ENCODE peak calls at places on chromosome 1, in ten cellular contexts. P is hypothalamus; S is uterus; V is dermis blood vessel endothelial cell; L is NCI-H510A treated with DMSO at 0.1 percent for 48 hours; I is stimulated activated CD8-positive, alpha-beta memory T cell treated with anti-CD3 and anti-CD28 coated beads, Interleukin-4, amount 100 ng/mL, for 1 hour; F is EL; Y is stimulated activated CD4-positive, alpha-beta T cell treated with anti-CD3 and anti-CD28 coated beads, Interleukin-12 subunit alpha, Interleukin-12 subunit beta, amount 100 ng/mL, for 48 hours; M is effector CD8-positive, alpha-beta T cell; C is foreskin keratinocyte. K is an unnamed sample.

GRCh38 chr1:198676253-198676652 is 37.4 kb downstream of the PTPRC start:
- DNase-seq in P (no peak), I (no peak), L (no peak), F (no peak), S (no peak), V (peak; percentile 3), M (no peak), C (no peak), Y (no peak), K (no peak)

GRCh38 chr1:67367370-67368345 is 60.0 kb downstream of the IL12RB2 start:
- DNase-seq in I (no peak), S (peak; percentile 16), Y (no peak), L (peak; percentile 68), V (peak; percentile 55), C (no peak), P (no peak), M (no peak), F (peak; percentile 36), K (no peak)

GRCh38 chr1:155004352-155005075 is 1.9 kb downstream of the ZBTB7B start:
- DNase-seq in C (no peak), L (no peak), V (no peak), F (no peak), I (no peak), S (no peak), P (no peak), M (no peak), Y (no peak), K (no peak)

GRCh38 chr1:7469255-7469938 is 301.7 kb upstream of the VAMP3 start:
- DNase-seq in F (peak; percentile 73), C (no peak), M (no peak), I (no peak), P (no peak), Y (no peak), S (no peak), V (no peak), L (no peak), K (no peak)

GRCh38 chr1:176878750-176879536 is 285.6 kb downstream of the ASTN1 start:
- DNase-seq in Y (no peak), C (no peak), S (no peak), M (no peak), F (no peak), P (no peak), L (no peak), I (no peak), V (peak; percentile 3), K (no peak)

GRCh38 chr1:12525311-12526181 is 92.5 kb downstream of the DHRS3 start:
- DNase-seq in F (no peak), M (no peak), S (peak; percentile 79), C (no peak), V (no peak), I (no peak), Y (no peak), L (no peak), P (no peak), K (no peak)

GRCh38 chr1:164768045-164768402 is 209.0 kb downstream of the PBX1 start:
- DNase-seq in L (no peak), I (no peak), M (no peak), S (no peak), F (peak; percentile 26), V (no peak), C (no peak), Y (no peak), P (no peak), K (no peak)

GRCh38 chr1:192476802-192477298 is 98.7 kb upstream of the RGS1 start:
- DNase-seq in V (peak; percentile 80), P (no peak), C (peak; percentile 32), Y (no peak), F (peak; percentile 26), L (no peak), S (no peak), I (no peak), M (no peak), K (no peak)

GRCh38 chr1:84884671-84885389 is 8.2 kb downstream of the LPAR3 start:
- DNase-seq in F (peak; percentile 47), Y (no peak), C (no peak), V (no peak), M (no peak), S (no peak), P (no peak), I (no peak), L (no peak), K (no peak)

GRCh38 chr1:182725264-182725965 is 41.0 kb upstream of the RGS8 start:
- DNase-seq in L (no peak), C (no peak), V (no peak), I (no peak), M (no peak), S (no peak), P (no peak), Y (no peak), F (peak; percentile 8), K (no peak)

GRCh38 chr1:9766759-9767442 is 56.9 kb downstream of the CLSTN1 start:
- DNase-seq in V (peak; percentile 31), C (peak; percentile 100), F (peak; percentile 99), Y (no peak), P (no peak), L (no peak), M (no peak), I (no peak), S (no peak), K (no peak)

GRCh38 chr1:7293702-7294630 is 477.1 kb upstream of the VAMP3 start:
- DNase-seq in I (no peak), L (no peak), M (no peak), F (no peak), Y (no peak), P (no peak), S (no peak), V (no peak), C (no peak), K (no peak)

K was measured in NCI-H1930.